ENCODE peak calls at places on chromosomes 11 and 22, in nine cellular contexts. One of them, this sample, is unnamed.

GRCh38 chr11:70454197-70454767 is 56.0 kb downstream of the CTTN start:
- DNase-seq in kidney epithelial cell: no peak
- DNase-seq in mesothelial cell of epicardium: no peak
- DNase-seq in heart right ventricle: no peak
- DNase-seq in thoracic aorta: no peak
- DNase-seq in mammary epithelial cell: no peak
- DNase-seq in omental fat pad: no peak
- DNase-seq in type B pancreatic cell: no peak
- DNase-seq in heart left ventricle: no peak
- DNase-seq in this sample: no peak

GRCh38 chr11:11973361-11973800 is 35.0 kb downstream of the DKK3 start:
- DNase-seq in kidney epithelial cell: no peak
- DNase-seq in mesothelial cell of epicardium: no peak
- DNase-seq in heart right ventricle: peak
- DNase-seq in thoracic aorta: peak
- DNase-seq in mammary epithelial cell: no peak
- DNase-seq in omental fat pad: no peak
- DNase-seq in type B pancreatic cell: peak
- DNase-seq in heart left ventricle: peak
- DNase-seq in this sample: no peak

GRCh38 chr11:35142481-35143207 is 3.7 kb downstream of the CD44 start:
- DNase-seq in kidney epithelial cell: no peak
- DNase-seq in mesothelial cell of epicardium: no peak
- DNase-seq in heart right ventricle: no peak
- DNase-seq in thoracic aorta: no peak
- DNase-seq in mammary epithelial cell: peak
- DNase-seq in omental fat pad: no peak
- DNase-seq in type B pancreatic cell: no peak
- DNase-seq in heart left ventricle: peak
- DNase-seq in this sample: no peak

GRCh38 chr22:30457964-30458363 is 13.9 kb downstream of the SEC14L3 start:
- DNase-seq in kidney epithelial cell: no peak
- DNase-seq in mesothelial cell of epicardium: no peak
- DNase-seq in heart right ventricle: no peak
- DNase-seq in thoracic aorta: no peak
- DNase-seq in mammary epithelial cell: no peak
- DNase-seq in omental fat pad: no peak
- DNase-seq in type B pancreatic cell: no peak
- DNase-seq in heart left ventricle: no peak
- DNase-seq in this sample: no peak

GRCh38 chr22:47628477-47629272 is 866.2 kb downstream of the TBC1D22A start:
- DNase-seq in kidney epithelial cell: no peak
- DNase-seq in mesothelial cell of epicardium: no peak
- DNase-seq in heart right ventricle: no peak
- DNase-seq in thoracic aorta: no peak
- DNase-seq in mammary epithelial cell: no peak
- DNase-seq in omental fat pad: no peak
- DNase-seq in type B pancreatic cell: no peak
- DNase-seq in heart left ventricle: no peak
- DNase-seq in this sample: no peak

GRCh38 chr11:9615031-9615451 is 41.6 kb downstream of the WEE1 start:
- DNase-seq in kidney epithelial cell: peak
- DNase-seq in mesothelial cell of epicardium: no peak
- DNase-seq in heart right ventricle: no peak
- DNase-seq in thoracic aorta: no peak
- DNase-seq in mammary epithelial cell: no peak
- DNase-seq in omental fat pad: no peak
- DNase-seq in type B pancreatic cell: no peak
- DNase-seq in heart left ventricle: no peak
- DNase-seq in this sample: no peak

GRCh38 chr22:50209893-50210292 is 9.1 kb downstream of the SELENOO start:
- DNase-seq in kidney epithelial cell: no peak
- DNase-seq in mesothelial cell of epicardium: peak
- DNase-seq in heart right ventricle: no peak
- DNase-seq in thoracic aorta: no peak
- DNase-seq in mammary epithelial cell: peak
- DNase-seq in omental fat pad: peak
- DNase-seq in type B pancreatic cell: no peak
- DNase-seq in heart left ventricle: peak
- DNase-seq in this sample: peak

GRCh38 chr11:77522215-77522614 is 48.3 kb upstream of the PAK1 start:
- DNase-seq in kidney epithelial cell: no peak
- DNase-seq in mesothelial cell of epicardium: no peak
- DNase-seq in heart right ventricle: no peak
- DNase-seq in thoracic aorta: no peak
- DNase-seq in mammary epithelial cell: peak
- DNase-seq in omental fat pad: no peak
- DNase-seq in type B pancreatic cell: no peak
- DNase-seq in heart left ventricle: no peak
- DNase-seq in this sample: no peak

GRCh38 chr11:100942016-100942415 is 187.6 kb downstream of the PGR start:
- DNase-seq in kidney epithelial cell: no peak
- DNase-seq in mesothelial cell of epicardium: no peak
- DNase-seq in heart right ventricle: peak
- DNase-seq in thoracic aorta: no peak
- DNase-seq in mammary epithelial cell: no peak
- DNase-seq in omental fat pad: no peak
- DNase-seq in type B pancreatic cell: no peak
- DNase-seq in heart left ventricle: peak
- DNase-seq in this sample: no peak

GRCh38 chr22:17990942-17991341 is 33.4 kb downstream of the MICAL3 start:
- DNase-seq in kidney epithelial cell: no peak
- DNase-seq in mesothelial cell of epicardium: no peak
- DNase-seq in heart right ventricle: peak
- DNase-seq in thoracic aorta: no peak
- DNase-seq in mammary epithelial cell: no peak
- DNase-seq in omental fat pad: no peak
- DNase-seq in type B pancreatic cell: no peak
- DNase-seq in heart left ventricle: peak
- DNase-seq in this sample: no peak

GRCh38 chr11:64810891-64811272 is 531 bp upstream of the MEN1 start:
- DNase-seq in kidney epithelial cell: no peak
- DNase-seq in mesothelial cell of epicardium: no peak
- DNase-seq in heart right ventricle: no peak
- DNase-seq in thoracic aorta: no peak
- DNase-seq in mammary epithelial cell: no peak
- DNase-seq in omental fat pad: no peak
- DNase-seq in type B pancreatic cell: no peak
- DNase-seq in heart left ventricle: no peak
- DNase-seq in this sample: peak

GRCh38 chr11:121123670-121124069 is 22.6 kb downstream of the TECTA start:
- DNase-seq in kidney epithelial cell: no peak
- DNase-seq in mesothelial cell of epicardium: no peak
- DNase-seq in heart right ventricle: no peak
- DNase-seq in thoracic aorta: no peak
- DNase-seq in mammary epithelial cell: no peak
- DNase-seq in omental fat pad: no peak
- DNase-seq in type B pancreatic cell: no peak
- DNase-seq in heart left ventricle: no peak
- DNase-seq in this sample: no peak

GRCh38 chr11:95516786-95517185 is 272.8 kb downstream of the FAM76B start:
- DNase-seq in kidney epithelial cell: no peak
- DNase-seq in mesothelial cell of epicardium: no peak
- DNase-seq in heart right ventricle: no peak
- DNase-seq in thoracic aorta: no peak
- DNase-seq in mammary epithelial cell: peak
- DNase-seq in omental fat pad: no peak
- DNase-seq in type B pancreatic cell: no peak
- DNase-seq in heart left ventricle: no peak
- DNase-seq in this sample: no peak

GRCh38 chr22:29979645-29980303 is 96.8 kb downstream of the MTMR3 start:
- DNase-seq in kidney epithelial cell: no peak
- DNase-seq in mesothelial cell of epicardium: no peak
- DNase-seq in heart right ventricle: no peak
- DNase-seq in thoracic aorta: no peak
- DNase-seq in mammary epithelial cell: no peak
- DNase-seq in omental fat pad: no peak
- DNase-seq in type B pancreatic cell: no peak
- DNase-seq in heart left ventricle: no peak
- DNase-seq in this sample: no peak

GRCh38 chr11:73308003-73308962 is at the start of gene ARHGEF17:
- DNase-seq in kidney epithelial cell: no peak
- DNase-seq in mesothelial cell of epicardium: peak
- DNase-seq in heart right ventricle: peak
- DNase-seq in thoracic aorta: no peak
- DNase-seq in mammary epithelial cell: no peak
- DNase-seq in omental fat pad: no peak
- DNase-seq in type B pancreatic cell: peak
- DNase-seq in heart left ventricle: peak
- DNase-seq in this sample: no peak

GRCh38 chr11:113372317-113372716 is 15.3 kb upstream of the ANKK1 start:
- DNase-seq in kidney epithelial cell: no peak
- DNase-seq in mesothelial cell of epicardium: no peak
- DNase-seq in heart right ventricle: no peak
- DNase-seq in thoracic aorta: no peak
- DNase-seq in mammary epithelial cell: no peak
- DNase-seq in omental fat pad: no peak
- DNase-seq in type B pancreatic cell: no peak
- DNase-seq in heart left ventricle: no peak
- DNase-seq in this sample: no peak

GRCh38 chr22:26724414-26724813 is 67.0 kb downstream of the MIAT start:
- DNase-seq in kidney epithelial cell: no peak
- DNase-seq in mesothelial cell of epicardium: no peak
- DNase-seq in heart right ventricle: no peak
- DNase-seq in thoracic aorta: no peak
- DNase-seq in mammary epithelial cell: no peak
- DNase-seq in omental fat pad: no peak
- DNase-seq in type B pancreatic cell: no peak
- DNase-seq in heart left ventricle: no peak
- DNase-seq in this sample: no peak

GRCh38 chr11:39724404-39724803 is 1735.0 kb downstream of the LRRC4C start:
- DNase-seq in kidney epithelial cell: no peak
- DNase-seq in mesothelial cell of epicardium: no peak
- DNase-seq in heart right ventricle: no peak
- DNase-seq in thoracic aorta: no peak
- DNase-seq in mammary epithelial cell: no peak
- DNase-seq in omental fat pad: no peak
- DNase-seq in type B pancreatic cell: no peak
- DNase-seq in heart left ventricle: no peak
- DNase-seq in this sample: no peak
- TF ChIP-seq CTCF in kidney epithelial cell: peak
- TF ChIP-seq CTCF in mesothelial cell of epicardium: no peak
- TF ChIP-seq CTCF in heart right ventricle: no peak
- TF ChIP-seq CTCF in thoracic aorta: no peak
- TF ChIP-seq CTCF in mammary epithelial cell: no peak
- TF ChIP-seq CTCF in omental fat pad: no peak
- TF ChIP-seq CTCF in type B pancreatic cell: peak
- TF ChIP-seq CTCF in heart left ventricle: no peak
- TF ChIP-seq CTCF in this sample: no peak

GRCh38 chr22:46119729-46120419 is 30.5 kb upstream of the PPARA start:
- DNase-seq in kidney epithelial cell: no peak
- DNase-seq in mesothelial cell of epicardium: no peak
- DNase-seq in heart right ventricle: peak
- DNase-seq in thoracic aorta: no peak
- DNase-seq in mammary epithelial cell: no peak
- DNase-seq in omental fat pad: no peak
- DNase-seq in type B pancreatic cell: no peak
- DNase-seq in heart left ventricle: no peak
- DNase-seq in this sample: no peak
- TF ChIP-seq CTCF in kidney epithelial cell: no peak
- TF ChIP-seq CTCF in mesothelial cell of epicardium: no peak
- TF ChIP-seq CTCF in heart right ventricle: no peak
- TF ChIP-seq CTCF in thoracic aorta: no peak
- TF ChIP-seq CTCF in mammary epithelial cell: no peak
- TF ChIP-seq CTCF in omental fat pad: no peak
- TF ChIP-seq CTCF in type B pancreatic cell: no peak
- TF ChIP-seq CTCF in heart left ventricle: no peak
- TF ChIP-seq CTCF in this sample: no peak

DNA sequence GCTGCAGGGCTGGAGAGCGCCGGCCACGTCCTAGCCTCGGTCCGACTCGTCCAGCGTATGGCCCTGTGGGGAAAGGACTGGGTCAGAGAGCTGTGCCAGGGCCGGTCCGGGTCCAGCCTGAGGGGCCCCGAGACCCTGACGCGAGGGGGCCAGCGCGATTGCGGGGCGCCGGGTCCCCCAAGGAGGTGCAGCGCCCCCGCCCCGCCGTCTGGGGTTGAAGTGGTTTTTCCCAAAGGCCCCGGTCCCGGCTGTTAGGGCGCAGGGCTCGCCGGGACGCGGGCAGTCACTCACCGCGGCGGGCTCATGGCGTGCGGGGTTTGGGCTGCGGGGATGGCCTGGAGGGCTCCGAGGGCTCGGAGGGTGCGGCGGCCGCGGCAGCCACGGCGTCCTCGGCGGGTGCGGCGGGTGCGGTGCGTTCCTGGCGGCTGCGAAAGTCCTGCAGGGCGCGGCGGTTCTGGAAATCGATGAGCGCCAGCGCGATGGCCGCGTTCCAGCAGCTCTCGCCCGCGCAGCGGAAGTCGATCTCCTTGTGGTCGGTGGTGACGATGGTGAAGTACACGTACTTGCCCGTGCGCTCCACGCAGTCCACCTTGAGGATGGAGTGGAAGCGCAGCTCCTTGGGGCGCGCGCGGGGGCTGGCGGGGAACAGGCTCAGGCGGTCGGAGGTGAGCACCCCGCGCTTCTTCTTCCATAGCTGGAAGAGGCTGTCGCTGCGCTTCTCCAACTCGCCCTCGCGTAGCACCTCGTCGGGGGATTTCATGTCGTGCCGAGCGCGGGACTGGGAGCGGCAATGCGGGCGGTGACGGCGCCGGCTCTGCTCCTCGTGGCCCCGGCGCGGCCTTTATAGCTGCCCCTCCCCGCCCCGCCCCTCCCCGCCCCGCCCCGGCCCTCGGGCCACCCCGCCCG is at the start of gene PHLDA2:
- DNase-seq in kidney epithelial cell: no peak
- DNase-seq in mesothelial cell of epicardium: no peak
- DNase-seq in heart right ventricle: peak
- DNase-seq in thoracic aorta: no peak
- DNase-seq in mammary epithelial cell: peak
- DNase-seq in omental fat pad: no peak
- DNase-seq in type B pancreatic cell: no peak
- DNase-seq in heart left ventricle: peak
- DNase-seq in this sample: peak
- TF ChIP-seq CTCF in kidney epithelial cell: no peak
- TF ChIP-seq CTCF in mesothelial cell of epicardium: no peak
- TF ChIP-seq CTCF in heart right ventricle: peak
- TF ChIP-seq CTCF in thoracic aorta: no peak
- TF ChIP-seq CTCF in mammary epithelial cell: no peak
- TF ChIP-seq CTCF in omental fat pad: no peak
- TF ChIP-seq CTCF in type B pancreatic cell: peak
- TF ChIP-seq CTCF in heart left ventricle: no peak
- TF ChIP-seq CTCF in this sample: no peak

DNA sequence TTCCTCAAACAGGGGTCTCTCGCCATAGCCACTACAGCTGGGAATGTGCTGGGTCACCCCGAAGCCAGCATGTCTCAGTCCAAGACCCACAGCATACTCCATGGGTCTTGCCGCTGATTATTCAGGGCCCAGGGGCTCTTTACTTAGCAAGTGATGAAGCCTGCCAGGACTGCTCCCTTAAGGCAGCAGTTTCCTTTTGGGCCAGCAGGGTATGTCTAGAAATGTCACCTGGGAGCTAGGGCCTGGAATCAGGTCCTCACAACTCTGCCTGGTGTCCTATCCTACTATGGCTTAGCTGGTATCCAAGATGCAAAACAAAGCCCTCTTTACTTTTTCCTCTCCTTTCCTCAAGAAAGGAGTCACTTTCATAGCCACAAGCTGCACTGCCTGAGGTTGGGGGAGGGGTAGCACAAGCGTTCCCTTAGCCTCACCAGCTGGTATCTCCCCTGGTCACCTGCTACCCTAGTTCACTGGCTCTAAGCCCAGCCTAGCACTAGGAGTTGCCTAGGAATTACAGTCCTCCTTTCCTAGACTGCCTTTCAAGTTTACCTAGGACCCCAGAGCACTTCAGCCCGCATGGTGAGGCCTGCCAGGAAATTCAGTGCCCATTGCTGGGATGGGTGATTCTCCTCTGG is 22.6 kb upstream of the NCR3LG1 start:
- DNase-seq in kidney epithelial cell: no peak
- DNase-seq in mesothelial cell of epicardium: no peak
- DNase-seq in heart right ventricle: no peak
- DNase-seq in thoracic aorta: no peak
- DNase-seq in mammary epithelial cell: no peak
- DNase-seq in omental fat pad: no peak
- DNase-seq in type B pancreatic cell: no peak
- DNase-seq in heart left ventricle: peak
- DNase-seq in this sample: no peak
- TF ChIP-seq CTCF in kidney epithelial cell: no peak
- TF ChIP-seq CTCF in mesothelial cell of epicardium: no peak
- TF ChIP-seq CTCF in heart right ventricle: no peak
- TF ChIP-seq CTCF in thoracic aorta: no peak
- TF ChIP-seq CTCF in mammary epithelial cell: no peak
- TF ChIP-seq CTCF in omental fat pad: no peak
- TF ChIP-seq CTCF in type B pancreatic cell: no peak
- TF ChIP-seq CTCF in heart left ventricle: no peak
- TF ChIP-seq CTCF in this sample: no peak

This sample was measured in natural killer cell.